ENCODE peak calls at places on chromosome 6, in four cellular contexts. O, E, F and H are unnamed samples.

GRCh38 chr6:54286141-54286540 is 22.1 kb upstream of the TINAG start:
- DNase-seq in O (no peak), E (no peak), F (no peak), H (no peak)

GRCh38 chr6:389622-390021 is 1.9 kb upstream of the IRF4 start:
- DNase-seq in O (no peak), E (no peak), F (no peak), H (no peak)

GRCh38 chr6:24766685-24767462 is 7.9 kb upstream of the GMNN start:
- DNase-seq in O (peak), E (peak), F (no peak), H (peak)

GRCh38 chr6:3835055-3835731 is 14.0 kb upstream of the FAM50B start:
- DNase-seq in O (peak), E (no peak), F (peak), H (peak)

GRCh38 chr6:35025241-35026188 is 115.6 kb downstream of the TCP11 start:
- DNase-seq in O (no peak), E (no peak), F (no peak), H (peak)

GRCh38 chr6:30206152-30206551 is 7.1 kb downstream of the TRIM26 start:
- DNase-seq in O (no peak), E (no peak), F (no peak), H (no peak)

GRCh38 chr6:122432816-122433215 is 33.4 kb downstream of the HSF2 start:
- DNase-seq in O (no peak), E (no peak), F (no peak), H (no peak)

GRCh38 chr6:41633235-41633634 is 5.0 kb upstream of the MDFI start:
- DNase-seq in O (no peak), E (no peak), F (no peak), H (no peak)

GRCh38 chr6:10316327-10316726 is 98.5 kb downstream of the TFAP2A start:
- DNase-seq in O (peak), E (no peak), F (no peak), H (no peak)

GRCh38 chr6:132320007-132320406 is 81.3 kb downstream of the MOXD1 start:
- DNase-seq in O (no peak), E (no peak), F (no peak), H (no peak)

GRCh38 chr6:138863331-138863730 is 67.4 kb downstream of the ECT2L start:
- DNase-seq in O (no peak), E (no peak), F (no peak), H (no peak)

GRCh38 chr6:130178692-130179091 is 44.1 kb downstream of the SAMD3 start:
- DNase-seq in O (peak), E (peak), F (no peak), H (peak)

GRCh38 chr6:39357998-39358686 is 35.6 kb upstream of the KCNK16 start:
- DNase-seq in O (peak), E (no peak), F (peak), H (peak)

GRCh38 chr6:43129434-43130194 is 41.5 kb upstream of the SRF start:
- DNase-seq in O (peak), E (peak), F (peak), H (peak)

GRCh38 chr6:96537726-96538125 is 16.1 kb downstream of the UFL1 start:
- DNase-seq in O (no peak), E (no peak), F (no peak), H (no peak)

GRCh38 chr6:104227502-104227901 is 632.2 kb downstream of the HACE1 start:
- DNase-seq in O (no peak), E (no peak), F (no peak), H (no peak)

GRCh38 chr6:134822920-134823430 is 126.9 kb downstream of the ALDH8A1 start:
- DNase-seq in O (peak), E (peak), F (peak), H (peak)

GRCh38 chr6:16739329-16739801 is 21.9 kb downstream of the ATXN1 start:
- DNase-seq in O (no peak), E (no peak), F (no peak), H (no peak)

GRCh38 chr6:35601331-35602132 is 87.2 kb downstream of the FKBP5 start:
- DNase-seq in O (peak), E (peak), F (peak), H (peak)

GRCh38 chr6:63997217-63997616 is 361.6 kb downstream of the PHF3 start:
- DNase-seq in O (no peak), E (no peak), F (no peak), H (no peak)

GRCh38 chr6:7535498-7535897 is 6.0 kb upstream of the DSP start:
- DNase-seq in O (no peak), E (no peak), F (no peak), H (no peak)

GRCh38 chr6:136280032-136280609 is 9.5 kb downstream of the BCLAF1 start:
- DNase-seq in O (no peak), E (no peak), F (no peak), H (no peak)

GRCh38 chr6:136282906-136283305 is 6.7 kb downstream of the BCLAF1 start:
- DNase-seq in O (no peak), E (no peak), F (no peak), H (no peak)

GRCh38 chr6:136289327-136289578 is 393 bp downstream of the BCLAF1 start:
- DNase-seq in O (peak), E (peak), F (peak), H (peak)

GRCh38 chr6:136288566-136289326 is 900 bp downstream of the BCLAF1 start:
- DNase-seq in O (peak), E (peak), F (peak), H (peak)

DNA sequence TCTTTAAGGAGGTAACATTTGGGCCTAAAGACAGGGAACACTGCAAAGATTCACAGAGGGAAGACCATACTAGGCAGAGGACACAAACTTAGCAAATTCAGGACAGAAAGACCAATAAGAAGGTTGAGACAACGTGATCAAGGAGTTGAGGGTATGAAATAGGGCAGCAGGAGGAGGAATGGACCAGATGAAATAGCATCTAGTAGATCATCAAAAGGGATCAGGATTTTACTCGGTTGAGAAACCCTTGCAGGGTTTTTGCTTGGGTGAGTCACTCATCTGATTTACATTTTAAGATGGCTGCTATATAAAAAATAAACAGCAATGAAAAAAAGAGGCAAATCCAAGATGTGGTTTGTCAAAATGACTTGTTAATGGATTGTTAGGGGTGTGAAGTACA is 4.7 kb downstream of the BCLAF1 start:
- DNase-seq in O (no peak), E (no peak), F (no peak), H (no peak)
- H3K4me3 ChIP-seq in O (no peak), E (no peak), F (peak), H (no peak)

GRCh38 chr6:144580771-144581170 is 295.6 kb downstream of the UTRN start:
- DNase-seq in O (no peak), E (no peak), F (no peak), H (no peak)

GRCh38 chr6:144583614-144583954 is 298.4 kb downstream of the UTRN start:
- DNase-seq in O (no peak), E (no peak), F (no peak), H (no peak)

GRCh38 chr6:144581807-144582537 is 296.8 kb downstream of the UTRN start:
- DNase-seq in O (peak), E (peak), F (no peak), H (peak)

GRCh38 chr6:144585217-144585814 is 300.2 kb downstream of the UTRN start:
- DNase-seq in O (peak), E (peak), F (no peak), H (peak)

GRCh38 chr6:144582939-144583613 is 297.9 kb downstream of the UTRN start:
- DNase-seq in O (peak), E (no peak), F (peak), H (peak)
- H3K4me3 ChIP-seq in O (no peak), E (no peak), F (peak), H (peak)

GRCh38 chr6:13813011-13813410 is 1.3 kb downstream of the MCUR1 start:
- DNase-seq in O (no peak), E (no peak), F (no peak), H (peak)

GRCh38 chr6:13811627-13812358 is 2.6 kb downstream of the MCUR1 start:
- DNase-seq in O (peak), E (no peak), F (no peak), H (peak)

GRCh38 chr6:13810688-13811446 is 3.5 kb downstream of the MCUR1 start:
- DNase-seq in O (no peak), E (no peak), F (no peak), H (peak)

GRCh38 chr6:13813621-13814175 is 659 bp downstream of the MCUR1 start:
- DNase-seq in O (peak), E (peak), F (peak), H (peak)

GRCh38 chr6:13812359-13812642 is 2.1 kb downstream of the MCUR1 start:
- DNase-seq in O (no peak), E (no peak), F (no peak), H (no peak)
- H3K4me3 ChIP-seq in O (no peak), E (no peak), F (no peak), H (peak)

GRCh38 chr6:111208928-111209327 is 121.6 kb downstream of the SLC16A10 start:
- DNase-seq in O (no peak), E (no peak), F (no peak), H (peak)
- H3K4me3 ChIP-seq in O (no peak), E (no peak), F (no peak), H (no peak)